ENCODE peak calls at places on chromosomes 16 and 17, in six cellular contexts. N is fibroblast of mammary gland; T is CD8-positive, alpha-beta memory T cell; X is transverse colon; M is keratinocyte; D is epithelial cell of esophagus. C is an unnamed sample.

GRCh38 chr16:3282747-3283524 is at the start of gene ZNF263:
- DNase-seq in D (peak), X (peak), M (peak), T (peak), N (peak), C (peak)

GRCh38 chr16:68049448-68049847 is 26.4 kb downstream of the DUS2 start:
- DNase-seq in X (no peak), M (no peak), D (no peak), T (no peak), N (no peak), C (no peak)

GRCh38 chr16:84992700-84993075 is 18.6 kb downstream of the ZDHHC7 start:
- DNase-seq in T (no peak), D (no peak), X (no peak), M (no peak), N (peak), C (no peak)

GRCh38 chr17:70084476-70084875 is 9.5 kb downstream of the KCNJ16 start:
- DNase-seq in N (no peak), T (no peak), X (no peak), D (peak), M (no peak), C (no peak)

GRCh38 chr16:29926675-29927522 is 873 bp upstream of the KCTD13 start:
- DNase-seq in T (no peak), N (peak), X (peak), M (no peak), D (peak), C (no peak)

GRCh38 chr16:82082543-82083244 is 47.6 kb downstream of the HSD17B2 start:
- DNase-seq in D (peak), M (no peak), N (peak), T (no peak), X (no peak), C (peak)

GRCh38 chr17:76968707-76969597 is 100.7 kb downstream of the MGAT5B start:
- DNase-seq in X (peak), T (peak), N (no peak), D (peak), M (no peak), C (peak)

GRCh38 chr17:43027091-43028032 is 2.3 kb downstream of the RND2 start:
- DNase-seq in N (no peak), M (no peak), X (no peak), D (no peak), T (no peak), C (no peak)

GRCh38 chr17:66214893-66215528 is 14.2 kb downstream of the APOH start:
- DNase-seq in T (no peak), D (no peak), X (no peak), M (no peak), N (no peak), C (no peak)

GRCh38 chr17:39107973-39108372 is 43.5 kb downstream of the PLXDC1 start:
- DNase-seq in M (no peak), D (no peak), X (no peak), T (no peak), N (no peak), C (no peak)

GRCh38 chr16:67169642-67170167 is 633 bp upstream of the NOL3 start:
- DNase-seq in M (no peak), T (no peak), D (no peak), X (peak), N (no peak), C (no peak)

GRCh38 chr16:2784536-2785100 is 2.7 kb downstream of the PRSS33 start:
- DNase-seq in D (no peak), M (no peak), N (no peak), X (peak), T (no peak), C (no peak)

GRCh38 chr17:1047177-1047885 is 50.4 kb downstream of the TIMM22 start:
- DNase-seq in M (no peak), T (no peak), X (no peak), N (no peak), D (no peak), C (peak)

GRCh38 chr16:67847064-67847861 is at the start of gene CENPT:
- DNase-seq in T (no peak), N (peak), M (no peak), X (peak), D (peak), C (no peak)

GRCh38 chr17:38883592-38884526 is 14.0 kb downstream of the LASP1 start:
- DNase-seq in M (no peak), X (no peak), D (peak), T (no peak), N (peak), C (peak)

GRCh38 chr16:27317738-27318398 is 4.1 kb downstream of the IL4R start:
- DNase-seq in M (no peak), T (no peak), D (no peak), N (no peak), X (no peak), C (no peak)

GRCh38 chr17:63406689-63407330 is 39.3 kb downstream of the CYB561 start:
- DNase-seq in N (peak), T (peak), D (peak), M (peak), X (peak), C (peak)

GRCh38 chr16:31876955-31877828 is 3.6 kb downstream of the ZNF267 start:
- DNase-seq in M (peak), D (peak), N (peak), T (peak), X (no peak), C (peak)

GRCh38 chr16:61179571-61179970 is 856.7 kb downstream of the CDH8 start:
- DNase-seq in T (no peak), D (no peak), M (no peak), X (no peak), N (no peak), C (no peak)

GRCh38 chr16:87416826-87417471 is 24.8 kb downstream of the MAP1LC3B start:
- DNase-seq in X (peak), M (no peak), D (peak), N (peak), T (no peak), C (peak)

GRCh38 chr16:49282690-49283375 is 1.2 kb upstream of the CBLN1 start:
- DNase-seq in X (no peak), D (no peak), T (no peak), N (no peak), M (no peak), C (no peak)

GRCh38 chr16:23786964-23787571 is 32.2 kb downstream of the CHP2 start:
- DNase-seq in M (no peak), N (no peak), T (no peak), X (no peak), D (no peak), C (no peak)

GRCh38 chr16:84294196-84295142 is at the start of gene WFDC1:
- DNase-seq in X (no peak), M (no peak), D (no peak), T (no peak), N (no peak), C (no peak)

GRCh38 chr17:29115906-29116651 is 64.1 kb downstream of the MYO18A start:
- DNase-seq in D (peak), X (no peak), T (no peak), N (peak), M (no peak), C (no peak)

GRCh38 chr17:74199306-74200092 is 4.0 kb upstream of the RPL38 start:
- DNase-seq in N (peak), M (no peak), D (peak), X (peak), T (peak), C (no peak)

GRCh38 chr17:77571562-77571981 is 386.9 kb upstream of the TNRC6C start:
- DNase-seq in X (no peak), M (no peak), N (no peak), D (no peak), T (no peak), C (no peak)

GRCh38 chr16:53840472-53840871 is 136.5 kb downstream of the FTO start:
- DNase-seq in T (no peak), N (no peak), D (no peak), X (no peak), M (no peak), C (no peak)

GRCh38 chr17:35743911-35744328 is 9.1 kb downstream of the GAS2L2 start:
- DNase-seq in M (no peak), T (no peak), D (peak), X (no peak), N (peak), C (peak)

GRCh38 chr17:50624321-50624935 is 10.3 kb upstream of the ABCC3 start:
- DNase-seq in M (no peak), X (no peak), D (no peak), N (no peak), T (no peak), C (no peak)

GRCh38 chr17:77196251-77196650 is 55.5 kb downstream of the SEC14L1 start:
- DNase-seq in T (no peak), M (no peak), X (no peak), D (no peak), N (no peak), C (no peak)

GRCh38 chr16:69566437-69567030 is 768 bp downstream of the NFAT5 start:
- DNase-seq in X (peak), T (no peak), D (peak), N (peak), M (no peak), C (no peak)

GRCh38 chr16:67783353-67783725 is 23.0 kb downstream of the RANBP10 start:
- DNase-seq in N (no peak), X (no peak), D (no peak), M (no peak), T (no peak), C (no peak)

GRCh38 chr17:67995568-67996191 is 589 bp downstream of the C17orf58 start:
- DNase-seq in X (peak), M (no peak), D (peak), N (peak), T (no peak), C (no peak)

GRCh38 chr16:48862087-48862532 is 252.1 kb upstream of the N4BP1 start:
- DNase-seq in D (peak), X (peak), T (no peak), N (peak), M (peak), C (no peak)

GRCh38 chr16:29961127-29961478 is 776 bp upstream of the TMEM219 start:
- DNase-seq in N (no peak), D (no peak), M (no peak), X (no peak), T (no peak), C (no peak)

DNA sequence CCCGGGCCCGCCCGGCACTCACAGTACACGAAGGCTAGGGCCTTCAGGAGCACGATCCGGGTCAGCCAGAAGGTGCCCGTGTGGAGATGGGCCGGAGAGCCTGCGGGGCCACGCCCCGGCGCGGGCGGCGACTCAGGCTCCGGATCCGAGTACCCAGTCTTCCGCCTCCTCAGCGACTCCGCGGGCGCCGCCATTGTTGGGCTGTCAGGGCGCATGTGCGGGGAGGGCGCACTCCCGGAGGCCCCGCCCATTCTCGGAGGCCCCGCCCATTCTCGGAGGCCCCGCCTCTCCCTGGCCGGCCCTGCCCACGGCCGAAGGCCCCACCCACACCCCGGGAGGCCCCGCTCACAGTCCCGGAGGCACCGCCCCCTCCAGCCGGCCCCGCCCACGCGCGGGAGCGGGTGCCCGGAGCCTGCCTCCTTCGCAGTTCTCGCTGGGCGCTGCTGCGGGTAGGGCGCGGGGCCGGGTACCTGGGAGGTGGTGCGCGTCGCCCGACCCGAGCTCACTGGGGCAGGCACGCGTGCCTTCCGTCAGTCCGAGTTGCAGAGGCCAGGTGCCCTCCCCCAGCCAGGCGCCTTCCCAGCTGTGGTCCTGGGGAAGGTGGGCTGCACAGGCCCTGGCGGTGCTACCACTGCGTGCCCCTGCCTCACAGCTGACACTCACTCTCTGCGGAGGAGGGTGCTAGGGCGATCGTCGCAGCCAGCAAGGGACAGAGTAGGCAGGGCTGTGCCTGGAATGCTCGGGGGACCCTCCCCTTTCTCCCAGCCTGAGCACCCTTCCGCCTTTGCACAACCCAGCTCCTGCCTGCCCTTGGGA is at the start of gene LMF1:
- DNase-seq in M (peak), D (peak), N (peak), T (peak), X (peak), C (peak)
- H3K4me3 ChIP-seq in M (peak), D (peak), N (peak), T (peak), X (peak), C (peak)

GRCh38 chr16:20620770-20621169 is 44.6 kb upstream of the ACSM2B start:
- DNase-seq in N (no peak), X (no peak), D (no peak), M (no peak), T (no peak), C (no peak)

GRCh38 chr16:20614201-20615141 is 38.3 kb upstream of the ACSM2B start:
- DNase-seq in D (no peak), N (no peak), T (no peak), X (no peak), M (no peak), C (no peak)

GRCh38 chr16:20613471-20613887 is 37.3 kb upstream of the ACSM2B start:
- DNase-seq in M (no peak), N (no peak), D (no peak), X (no peak), T (no peak), C (no peak)

GRCh38 chr16:20620003-20620402 is 43.8 kb upstream of the ACSM2B start:
- DNase-seq in N (no peak), D (no peak), M (no peak), T (no peak), X (no peak), C (no peak)

GRCh38 chr16:20617271-20617670 is 41.1 kb upstream of the ACSM2B start:
- DNase-seq in X (no peak), D (no peak), T (no peak), N (no peak), M (no peak), C (no peak)
- H3K4me3 ChIP-seq in X (no peak), D (no peak), T (no peak), N (no peak), M (no peak), C (no peak)

GRCh38 chr17:18256351-18256750 is 2.2 kb downstream of the FLII start:
- DNase-seq in X (no peak), M (no peak), D (no peak), T (no peak), N (no peak), C (no peak)
- H3K4me3 ChIP-seq in X (no peak), M (peak), D (no peak), T (peak), N (no peak), C (no peak)

GRCh38 chr17:27349540-27350021 is 55.7 kb downstream of the WSB1 start:
- DNase-seq in M (peak), X (no peak), T (no peak), D (no peak), N (no peak), C (no peak)
- H3K4me3 ChIP-seq in M (no peak), X (peak), T (no peak), D (no peak), N (no peak), C (no peak)

GRCh38 chr17:58669853-58670252 is 22.0 kb downstream of the TEX14 start:
- DNase-seq in D (no peak), M (no peak), N (no peak), T (no peak), X (no peak), C (no peak)

GRCh38 chr17:58668598-58668935 is 23.3 kb downstream of the TEX14 start:
- DNase-seq in M (no peak), X (no peak), T (no peak), D (no peak), N (no peak), C (no peak)

GRCh38 chr17:58667934-58668597 is 23.8 kb downstream of the TEX14 start:
- DNase-seq in T (no peak), N (peak), M (no peak), D (peak), X (no peak), C (no peak)

GRCh38 chr17:58666858-58667267 is 25.0 kb downstream of the TEX14 start:
- DNase-seq in D (peak), N (peak), M (no peak), X (peak), T (no peak), C (no peak)

DNA sequence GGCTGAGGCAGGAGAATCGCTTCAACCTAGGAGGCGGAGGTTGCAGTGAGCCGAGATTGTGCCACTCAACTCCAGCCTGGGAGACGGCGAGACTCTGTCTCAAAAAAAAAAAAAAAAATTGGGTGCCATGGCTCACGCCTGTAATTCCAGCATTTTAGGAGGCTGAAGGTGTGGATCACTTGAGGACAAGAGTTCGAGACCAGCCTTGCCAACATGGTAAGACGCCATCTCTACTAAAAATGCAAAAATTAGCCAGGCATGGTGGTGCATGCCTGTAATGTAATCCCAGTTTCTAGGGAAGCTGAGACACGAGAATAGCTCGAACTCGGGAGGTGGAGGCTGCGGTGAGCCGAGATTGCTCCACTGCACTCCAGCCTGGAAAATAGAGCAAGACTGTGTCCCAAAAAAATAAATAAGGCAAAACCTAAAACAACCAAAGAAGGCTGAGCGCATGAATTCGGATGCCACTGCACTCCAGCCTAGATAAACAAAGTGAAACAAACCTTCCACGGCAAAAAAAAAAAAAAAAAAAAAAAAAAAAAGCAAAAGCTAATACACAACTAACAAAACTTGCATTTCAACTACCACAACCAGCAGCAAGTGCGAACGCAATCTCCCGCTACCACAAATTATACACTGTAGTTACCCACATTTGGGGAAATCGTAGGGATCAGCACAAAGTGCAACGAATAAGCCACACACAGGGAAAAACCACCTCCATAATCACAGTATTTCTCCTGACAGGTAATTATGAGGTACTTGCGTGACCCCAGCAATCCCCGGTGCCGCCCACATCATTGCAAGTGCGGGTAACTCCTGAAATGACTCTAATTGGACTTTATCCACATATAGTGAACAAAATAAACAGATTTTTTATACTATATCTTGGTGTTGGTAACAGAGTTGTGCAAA is 25.6 kb downstream of the TEX14 start:
- DNase-seq in D (no peak), X (no peak), M (no peak), T (no peak), N (no peak), C (no peak)
- H3K4me3 ChIP-seq in D (peak), X (no peak), M (no peak), T (peak), N (no peak), C (no peak)

GRCh38 chr17:16003841-16004240 is 4.2 kb downstream of the TTC19 start:
- DNase-seq in D (no peak), M (no peak), T (no peak), X (no peak), N (no peak), C (peak)

GRCh38 chr17:15999974-16000827 is 577 bp downstream of the TTC19 start:
- DNase-seq in D (peak), X (no peak), N (peak), T (no peak), M (no peak), C (no peak)

GRCh38 chr17:16002708-16003265 is 3.2 kb downstream of the TTC19 start:
- DNase-seq in N (no peak), D (no peak), M (no peak), T (no peak), X (no peak), C (no peak)

GRCh38 chr17:15999141-15999973 is at the start of the genes TTC19 and ZSWIM7:
- DNase-seq in T (peak), N (peak), D (peak), M (peak), X (peak), C (peak)

DNA sequence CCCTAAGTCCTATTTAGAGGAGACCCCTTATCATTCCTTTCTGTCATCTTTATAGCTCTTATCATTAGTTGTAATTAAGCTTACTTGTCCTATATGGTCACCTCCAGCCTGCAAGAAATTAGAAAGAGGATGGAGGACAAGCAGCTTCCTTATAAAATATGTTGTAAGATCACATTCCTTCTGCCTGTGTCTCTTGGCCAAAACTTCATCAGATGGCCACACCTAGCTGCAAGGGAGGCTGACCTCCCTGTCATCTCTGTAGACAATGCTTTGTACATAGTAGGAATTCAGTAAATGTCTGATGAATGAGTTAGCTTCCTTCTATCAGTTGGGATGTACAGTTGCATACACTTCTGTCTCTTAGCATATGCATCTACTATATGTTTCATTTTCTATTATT is 1.9 kb downstream of the TTC19 start:
- DNase-seq in D (peak), X (no peak), M (no peak), T (no peak), N (peak), C (no peak)
- H3K4me3 ChIP-seq in D (no peak), X (peak), M (peak), T (no peak), N (no peak), C (peak)

GRCh38 chr17:81034779-81035388 is at the start of gene BAIAP2:
- DNase-seq in X (peak), T (peak), M (no peak), D (peak), N (peak), C (peak)

GRCh38 chr17:81035389-81036127 is 607 bp downstream of the BAIAP2 start:
- DNase-seq in M (no peak), T (no peak), D (no peak), N (peak), X (no peak), C (no peak)

GRCh38 chr17:81033535-81034167 is 1.3 kb upstream of the BAIAP2 start:
- DNase-seq in D (no peak), X (no peak), N (no peak), M (no peak), T (no peak), C (no peak)

GRCh38 chr17:81032641-81033422 is 2.1 kb upstream of the BAIAP2 start:
- DNase-seq in M (no peak), X (no peak), N (no peak), T (no peak), D (no peak), C (no peak)

GRCh38 chr17:81034168-81034777 is 678 bp upstream of the BAIAP2 start:
- DNase-seq in X (no peak), N (no peak), T (no peak), M (no peak), D (no peak), C (no peak)
- H3K4me3 ChIP-seq in X (peak), N (peak), T (peak), M (peak), D (peak), C (peak)